ENCODE peak calls at places on chromosome 7, in ten cellular contexts. X, E, P, T, O, F, H, K, A and R are unnamed samples.

GRCh38 chr7:117085275-117085674 is 132.0 kb downstream of the ST7 start:
- DNase-seq in X (no peak), H (no peak), K (no peak), O (no peak), E (no peak), P (no peak), T (no peak), A (no peak), F (no peak), R (no peak)

GRCh38 chr7:14095233-14095950 is 105.9 kb upstream of the ETV1 start:
- DNase-seq in O (no peak), E (peak; percentile 6), T (no peak), K (no peak), P (no peak), H (no peak), X (no peak), F (no peak), A (no peak), R (no peak)

GRCh38 chr7:50112250-50112649 is 19.2 kb upstream of the ZPBP start:
- DNase-seq in F (no peak), T (no peak), O (no peak), E (no peak), H (no peak), K (no peak), P (no peak), X (no peak), A (no peak), R (no peak)

GRCh38 chr7:155959894-155960293 is 147.6 kb upstream of the SHH start:
- DNase-seq in K (no peak), O (no peak), E (peak; percentile 3), X (no peak), P (peak; percentile 6), H (no peak), F (no peak), A (no peak), T (no peak), R (peak; percentile 9)

GRCh38 chr7:139617074-139617473 is 93.6 kb downstream of the CLEC2L start:
- DNase-seq in H (no peak), A (no peak), E (no peak), P (no peak), X (no peak), T (no peak), O (no peak), F (no peak), K (no peak), R (no peak)

GRCh38 chr7:135774284-135774683 is 25.7 kb upstream of the FAM180A start:
- DNase-seq in O (no peak), F (no peak), E (peak; percentile 68), H (no peak), A (no peak), T (no peak), K (no peak), P (peak; percentile 31), X (no peak), R (no peak)

GRCh38 chr7:95169678-95170077 is 154.7 kb downstream of the PON1 start:
- DNase-seq in T (no peak), X (no peak), F (no peak), H (no peak), O (no peak), E (no peak), K (no peak), A (no peak), P (no peak), R (no peak)

GRCh38 chr7:25598765-25599164 is 370.5 kb upstream of the NPVF start:
- DNase-seq in A (no peak), F (no peak), O (no peak), T (no peak), K (no peak), P (no peak), H (no peak), E (no peak), X (no peak), R (no peak)